ENCODE peak calls at places on chromosomes 7 and 10, in four cellular contexts. K, T, M and O are unnamed samples.

GRCh38 chr7:112540839-112541577 is 60.2 kb downstream of the LSMEM1 start:
- DNase-seq in K (no peak), T (no peak), M (no peak), O (no peak)

GRCh38 chr10:11042375-11042774 is 24.7 kb downstream of the CELF2 start:
- DNase-seq in K (no peak), T (no peak), M (no peak), O (no peak)

GRCh38 chr7:7989985-7990761 is 21.6 kb downstream of the GLCCI1 start:
- DNase-seq in K (no peak), T (no peak), M (no peak), O (no peak)

GRCh38 chr10:43203491-43204393 is 63.1 kb downstream of the RASGEF1A start:
- DNase-seq in K (no peak), T (peak), M (peak), O (no peak)

GRCh38 chr7:79452495-79453265 is 787 bp downstream of the MAGI2 start:
- DNase-seq in K (peak), T (no peak), M (peak), O (peak)

GRCh38 chr10:28127881-28128280 is 129.0 kb upstream of the ODAD2 start:
- DNase-seq in K (no peak), T (no peak), M (no peak), O (no peak)

GRCh38 chr10:48289652-48290238 is 15.2 kb upstream of the FRMPD2 start:
- DNase-seq in K (peak), T (peak), M (peak), O (peak)

GRCh38 chr7:107312418-107312817 is 143.6 kb downstream of the HBP1 start:
- DNase-seq in K (no peak), T (no peak), M (no peak), O (no peak)

GRCh38 chr10:96238889-96239624 is 32.3 kb downstream of the BLNK start:
- DNase-seq in K (no peak), T (no peak), M (no peak), O (no peak)

GRCh38 chr7:3636131-3636860 is 335.2 kb downstream of the SDK1 start:
- DNase-seq in K (no peak), T (no peak), M (no peak), O (no peak)

GRCh38 chr10:127119901-127120300 is 76.5 kb downstream of the INSYN2A start:
- DNase-seq in K (no peak), T (no peak), M (no peak), O (no peak)

GRCh38 chr10:127127822-127128221 is 68.6 kb downstream of the INSYN2A start:
- DNase-seq in K (no peak), T (no peak), M (no peak), O (no peak)

GRCh38 chr10:127125331-127125730 is 71.1 kb downstream of the INSYN2A start:
- DNase-seq in K (no peak), T (no peak), M (no peak), O (no peak)

GRCh38 chr10:127122831-127123230 is 73.6 kb downstream of the INSYN2A start:
- DNase-seq in K (no peak), T (no peak), M (no peak), O (no peak)

GRCh38 chr10:127123626-127124025 is 72.8 kb downstream of the INSYN2A start:
- DNase-seq in K (no peak), T (no peak), M (no peak), O (no peak)
- TF ChIP-seq NR3C1 in K (no peak), T (no peak), M (no peak), O (no peak)

GRCh38 chr10:123835575-123835974 is 56.0 kb downstream of the CPXM2 start:
- DNase-seq in K (no peak), T (no peak), M (no peak), O (no peak)
- TF ChIP-seq NR3C1 in K (no peak), T (no peak), M (no peak), O (no peak)

DNA sequence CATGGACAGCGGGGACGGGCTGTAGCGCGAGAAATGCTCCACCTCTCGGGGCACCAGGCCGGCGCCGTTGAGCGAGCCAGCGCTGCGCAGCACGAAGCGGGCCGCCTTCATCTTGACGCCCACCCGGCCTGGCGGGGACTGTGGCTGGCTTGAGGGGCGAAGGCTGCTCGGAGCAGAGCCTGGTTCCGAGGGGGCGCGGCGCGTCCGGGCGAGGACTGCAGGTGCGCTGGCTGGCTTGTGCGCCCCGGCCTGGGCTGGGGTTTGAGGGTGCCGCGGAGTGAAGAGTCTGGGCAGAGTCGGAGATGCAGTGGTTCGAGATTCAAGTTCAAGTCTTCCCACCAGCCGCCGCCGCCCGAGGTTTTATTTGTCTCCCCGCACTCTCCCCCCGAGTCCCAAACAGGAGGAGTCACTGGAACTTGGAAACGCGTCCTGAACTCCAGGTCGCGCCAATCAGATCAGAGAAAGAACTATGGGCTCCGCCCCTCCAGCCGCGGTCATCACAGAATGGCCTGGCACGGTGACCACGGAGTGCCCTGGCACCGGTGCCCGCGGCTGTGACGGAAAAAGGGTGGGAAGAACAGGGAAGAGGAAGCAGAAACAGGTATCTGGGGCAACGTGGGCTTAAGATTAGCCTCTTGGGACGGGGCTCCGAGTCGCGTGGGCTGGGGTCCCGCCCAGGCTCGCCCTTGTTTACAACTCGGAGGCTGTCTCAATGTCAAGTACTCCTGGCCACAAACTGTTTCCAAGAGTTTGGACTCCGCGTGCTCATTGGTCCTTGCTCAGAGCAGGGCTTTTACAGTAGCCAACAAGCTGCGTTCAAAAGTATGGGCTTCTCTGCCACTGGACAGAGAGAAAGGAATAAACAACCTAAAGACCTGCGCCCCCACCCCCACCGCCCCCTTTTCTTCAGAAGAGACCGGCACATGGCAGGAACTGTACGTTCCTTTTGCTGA is at the start of gene PDK4:
- DNase-seq in K (no peak), T (no peak), M (peak), O (peak)
- TF ChIP-seq NR3C1 in K (no peak), T (no peak), M (no peak), O (no peak)

DNA sequence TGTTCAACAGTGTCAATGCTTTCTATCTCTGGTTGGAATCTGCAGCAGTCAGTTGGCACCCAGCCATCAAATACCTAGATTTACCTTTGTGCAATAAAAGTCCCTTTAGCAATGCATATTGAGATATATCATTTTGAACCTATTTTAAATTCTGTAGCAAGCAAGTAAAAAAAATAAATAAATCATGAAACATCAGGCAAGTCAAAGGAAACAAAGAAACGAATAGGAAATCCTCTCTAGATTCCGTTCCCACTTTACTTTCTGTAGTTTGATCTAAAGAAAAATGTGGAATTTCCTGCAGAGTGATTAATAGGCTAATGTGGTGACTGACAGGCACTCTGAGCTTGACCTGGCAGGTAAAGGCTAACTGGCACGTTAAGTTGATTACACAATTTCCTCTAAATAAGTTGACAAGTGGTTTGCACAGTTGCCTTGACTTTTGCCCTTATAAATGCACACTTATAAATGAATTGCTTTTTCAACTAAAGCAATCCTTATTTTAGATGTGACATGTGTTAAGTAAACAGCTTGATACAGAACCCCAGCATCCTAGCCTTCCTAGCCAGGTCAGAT is 208.1 kb upstream of the TCF7L2 start:
- DNase-seq in K (peak), T (no peak), M (no peak), O (no peak)
- TF ChIP-seq NR3C1 in K (no peak), T (no peak), M (no peak), O (no peak)

DNA sequence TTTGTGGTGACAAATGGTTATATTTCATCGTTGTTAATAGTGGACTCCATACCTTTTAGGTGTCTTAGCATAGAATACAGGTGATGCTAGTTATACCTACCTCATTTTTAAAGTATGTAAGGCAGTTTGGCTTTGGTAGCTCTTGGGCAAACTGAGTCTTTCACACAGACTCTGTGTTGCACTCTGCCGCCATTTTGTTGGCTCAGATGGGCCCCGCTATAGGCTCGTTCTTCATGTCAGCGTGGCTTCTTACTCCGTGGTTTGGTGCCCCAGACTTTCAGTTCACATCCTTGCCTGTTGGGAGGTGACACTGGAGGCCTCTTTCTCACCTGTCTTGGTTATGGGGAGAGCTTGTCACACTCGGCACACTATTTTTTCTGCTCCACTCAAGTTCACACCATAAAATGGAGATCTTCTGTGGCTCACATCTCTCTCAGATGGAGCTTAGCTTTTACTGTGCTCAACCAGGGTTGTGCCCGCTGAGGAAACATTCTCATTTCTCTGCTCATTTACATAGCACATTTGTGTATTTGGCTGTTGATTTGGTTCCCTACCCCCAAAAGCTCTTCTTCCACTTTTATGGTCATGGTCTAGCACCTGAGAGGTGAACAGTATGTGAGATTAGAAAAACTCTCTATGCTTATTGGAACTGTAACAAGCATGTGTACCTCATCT is 178.5 kb downstream of the ARID5B start:
- DNase-seq in K (no peak), T (no peak), M (no peak), O (no peak)
- TF ChIP-seq NR3C1 in K (no peak), T (no peak), M (no peak), O (no peak)

DNA sequence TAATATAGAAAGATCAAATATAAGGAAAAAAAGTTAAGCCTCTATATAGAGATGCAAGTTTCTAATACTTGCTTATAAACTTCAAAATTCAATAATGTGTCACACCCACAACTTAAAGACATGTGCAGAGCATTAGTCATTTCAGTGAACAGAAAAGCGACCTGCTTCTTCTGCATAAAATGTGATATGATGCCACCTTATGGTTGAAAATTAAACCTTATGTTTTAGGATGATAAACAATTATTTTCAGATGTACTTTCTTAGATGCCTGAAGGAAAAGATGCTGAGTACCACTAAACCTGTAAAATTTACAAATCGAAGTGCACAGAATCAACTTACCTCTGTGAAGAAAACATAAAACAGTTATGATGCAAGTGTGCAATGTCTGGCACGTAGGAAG is 96.0 kb downstream of the MTERF1 start:
- DNase-seq in K (no peak), T (peak), M (no peak), O (peak)
- TF ChIP-seq NR3C1 in K (no peak), T (no peak), M (no peak), O (no peak)

GRCh38 chr10:77763453-77764430 is 126.1 kb upstream of the KCNMA1 start:
- DNase-seq in K (no peak), T (peak), M (no peak), O (no peak)
- TF ChIP-seq NR3C1 in K (no peak), T (no peak), M (no peak), O (no peak)

GRCh38 chr10:119871881-119872609 is 598 bp downstream of the MCMBP start:
- DNase-seq in K (no peak), T (no peak), M (peak), O (peak)
- TF ChIP-seq NR3C1 in K (no peak), T (no peak), M (no peak), O (no peak)

GRCh38 chr7:148485618-148486017 is 104.9 kb upstream of the C7orf33 start:
- DNase-seq in K (no peak), T (no peak), M (no peak), O (no peak)

GRCh38 chr7:148483941-148484340 is 106.6 kb upstream of the C7orf33 start:
- DNase-seq in K (no peak), T (no peak), M (no peak), O (no peak)

GRCh38 chr7:148484486-148484885 is 106.1 kb upstream of the C7orf33 start:
- DNase-seq in K (no peak), T (no peak), M (no peak), O (no peak)

GRCh38 chr7:148489678-148490077 is 100.9 kb upstream of the C7orf33 start:
- DNase-seq in K (no peak), T (no peak), M (no peak), O (no peak)

DNA sequence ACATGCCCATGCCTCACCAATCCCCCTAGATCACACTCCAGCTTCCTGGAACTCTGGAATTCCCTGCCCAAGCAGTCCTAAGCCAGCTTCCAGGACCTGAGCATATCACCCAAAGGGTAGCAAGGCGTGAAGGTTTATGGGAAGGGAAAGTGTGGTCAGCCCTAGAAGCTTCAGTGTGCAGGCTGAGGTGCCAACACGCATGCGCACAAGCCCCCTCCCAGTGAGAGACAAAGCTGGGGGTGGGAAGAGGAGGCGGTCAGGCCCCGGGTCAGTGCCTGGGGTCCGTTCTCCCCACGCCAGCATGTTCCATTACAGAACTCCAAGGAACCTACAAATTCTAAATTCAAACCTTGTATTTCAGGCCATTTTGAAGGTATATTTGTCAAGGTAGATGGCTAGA is 103.6 kb upstream of the C7orf33 start:
- DNase-seq in K (no peak), T (peak), M (no peak), O (no peak)
- TF ChIP-seq NR3C1 in K (no peak), T (no peak), M (no peak), O (no peak)

GRCh38 chr7:28155019-28155660 is 25.5 kb downstream of the JAZF1 start:
- DNase-seq in K (no peak), T (no peak), M (no peak), O (no peak)
- TF ChIP-seq NR3C1 in K (no peak), T (no peak), M (no peak), O (no peak)